ENCODE peak calls at places on chromosomes 6 and 20, in four cellular contexts. K, Z, M and C are unnamed samples.
A peak's percentile ranks its signal among the peaks of the same experiment; 100 is the strongest.

GRCh38 chr20:61436268-61436667 is 184.2 kb downstream of the CDH4 start:
- DNase-seq in K (peak; percentile 90), Z (no peak), M (no peak), C (no peak)

GRCh38 chr20:1177680-1178079 is 7.1 kb downstream of the TMEM74B start:
- DNase-seq in K (peak; percentile 24), Z (no peak), M (no peak), C (no peak)

GRCh38 chr20:10304474-10305046 is 85.9 kb downstream of the SNAP25 start:
- DNase-seq in K (no peak), Z (no peak), M (no peak), C (no peak)

GRCh38 chr20:34024733-34025351 is 31.1 kb downstream of the RALY start:
- DNase-seq in K (no peak), Z (no peak), M (no peak), C (no peak)

GRCh38 chr6:154488802-154489437 is 21.6 kb downstream of the CNKSR3 start:
- DNase-seq in K (peak; percentile 63), Z (no peak), M (no peak), C (no peak)

GRCh38 chr6:84021625-84022024 is 11.9 kb upstream of the MRAP2 start:
- DNase-seq in K (no peak), Z (no peak), M (no peak), C (no peak)

GRCh38 chr6:136963259-136963658 is 41.2 kb downstream of the SLC35D3 start:
- DNase-seq in K (no peak), Z (no peak), M (no peak), C (no peak)

GRCh38 chr6:11350294-11350693 is 117.8 kb upstream of the NEDD9 start:
- DNase-seq in K (peak; percentile 85), Z (no peak), M (no peak), C (no peak)

GRCh38 chr6:77466055-77467028 is 3.1 kb upstream of the HTR1B start:
- DNase-seq in K (peak; percentile 81), Z (no peak), M (no peak), C (peak; percentile 78)

GRCh38 chr6:42404494-42404893 is 47.2 kb downstream of the TRERF1 start:
- DNase-seq in K (peak; percentile 75), Z (peak; percentile 22), M (peak; percentile 49), C (no peak)

GRCh38 chr6:3568396-3569082 is 111.7 kb upstream of the SLC22A23 start:
- DNase-seq in K (peak; percentile 25), Z (no peak), M (no peak), C (peak; percentile 65)

GRCh38 chr6:163415176-163415619 is 680 bp downstream of the QKI start:
- DNase-seq in K (no peak), Z (no peak), M (peak; percentile 34), C (no peak)

GRCh38 chr6:163922562-163922961 is 508.0 kb downstream of the QKI start:
- DNase-seq in K (no peak), Z (no peak), M (no peak), C (no peak)

GRCh38 chr6:149360536-149360935 is 39.5 kb upstream of the SUMO4 start:
- DNase-seq in K (no peak), Z (no peak), M (no peak), C (no peak)

GRCh38 chr6:10801224-10801848 is 37.0 kb downstream of the MAK start:
- DNase-seq in K (peak; percentile 64), Z (peak; percentile 27), M (peak; percentile 61), C (peak; percentile 72)

GRCh38 chr20:52004720-52005119 is 186.9 kb downstream of the ZFP64 start:
- DNase-seq in K (peak; percentile 53), Z (no peak), M (no peak), C (no peak)

GRCh38 chr20:3646651-3647050 is 16.5 kb downstream of the GFRA4 start:
- DNase-seq in K (no peak), Z (no peak), M (no peak), C (no peak)

GRCh38 chr20:33668087-33668790 is 1.5 kb downstream of the ACTL10 start:
- DNase-seq in K (no peak), Z (peak; percentile 76), M (peak; percentile 76), C (peak; percentile 93)

GRCh38 chr20:51562027-51562333 is 19.5 kb upstream of the NFATC2 start:
- DNase-seq in K (no peak), Z (no peak), M (no peak), C (no peak)

GRCh38 chr6:27209659-27210269 is 37.7 kb upstream of the PRSS16 start:
- DNase-seq in K (peak; percentile 40), Z (no peak), M (no peak), C (no peak)

GRCh38 chr6:10513544-10513943 is 7.6 kb upstream of the GCNT2 start:
- DNase-seq in K (no peak), Z (no peak), M (no peak), C (no peak)

GRCh38 chr6:43489277-43490072 is 12.1 kb downstream of the TJAP1 start:
- DNase-seq in K (no peak), Z (no peak), M (no peak), C (peak; percentile 70)

DNA sequence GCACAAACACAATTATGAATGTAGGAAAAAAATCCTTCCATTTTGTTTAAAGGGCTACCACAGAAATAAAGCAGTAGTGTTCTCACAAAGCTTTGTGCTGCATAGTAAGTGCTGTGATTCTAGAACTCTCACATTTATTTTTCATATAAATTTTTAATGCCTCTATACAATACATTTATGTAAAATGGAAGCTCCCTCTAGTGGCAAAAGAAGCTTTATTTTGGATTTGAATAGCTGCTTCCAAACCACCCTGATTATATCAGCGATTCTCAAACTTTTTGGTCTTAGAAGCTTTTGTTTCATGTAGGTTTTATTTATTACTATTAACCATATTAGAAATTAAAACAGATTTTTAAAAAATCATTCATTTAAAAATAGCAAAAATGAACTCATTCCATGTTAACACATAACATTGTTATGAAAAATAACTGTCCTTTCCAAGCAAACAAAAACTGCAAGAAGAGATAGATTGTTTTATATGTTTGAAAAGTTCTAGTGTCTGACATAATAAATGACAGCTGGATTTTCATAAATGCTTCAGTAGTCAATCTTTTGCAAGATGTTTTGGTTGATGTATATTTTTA is 38.4 kb downstream of the HS3ST5 start:
- DNase-seq in K (peak; percentile 49), Z (no peak), M (no peak), C (no peak)
- TF ChIP-seq CTCF in K (peak; percentile 47), Z (peak; percentile 61), M (no peak), C (peak; percentile 76)

GRCh38 chr20:17867119-17867518 is 101.5 kb downstream of the SNX5 start:
- DNase-seq in K (no peak), Z (no peak), M (no peak), C (no peak)

GRCh38 chr20:17866234-17867001 is 102.2 kb downstream of the SNX5 start:
- DNase-seq in K (no peak), Z (no peak), M (no peak), C (no peak)

GRCh38 chr20:17868700-17869231 is 99.8 kb downstream of the SNX5 start:
- DNase-seq in K (no peak), Z (no peak), M (no peak), C (no peak)

GRCh38 chr20:17868146-17868545 is 100.4 kb downstream of the SNX5 start:
- DNase-seq in K (no peak), Z (no peak), M (no peak), C (no peak)

DNA sequence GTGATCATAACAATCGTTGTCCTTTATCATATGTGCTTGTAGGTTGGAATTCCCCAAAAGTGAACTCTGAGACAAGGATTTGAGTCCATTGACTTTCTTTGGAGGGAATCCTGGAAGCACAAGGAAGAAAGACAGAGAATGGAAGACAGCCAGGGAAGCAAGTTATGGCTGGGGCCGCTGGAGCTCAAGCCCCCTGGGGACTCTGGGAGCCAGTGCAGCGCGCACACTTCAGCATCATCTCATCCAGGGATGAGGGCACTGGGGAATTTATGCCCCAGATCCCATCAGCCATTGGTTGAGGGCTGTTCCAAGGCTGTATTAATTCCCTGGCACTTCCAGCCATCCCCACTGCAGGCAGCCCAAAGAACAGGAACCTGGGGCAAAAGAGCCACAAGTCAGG is 101.0 kb downstream of the SNX5 start:
- DNase-seq in K (no peak), Z (no peak), M (no peak), C (peak; percentile 45)
- TF ChIP-seq CTCF in K (no peak), Z (no peak), M (no peak), C (no peak)

GRCh38 chr6:39610229-39610628 is 115.0 kb downstream of the KIF6 start:
- DNase-seq in K (no peak), Z (no peak), M (no peak), C (no peak)

GRCh38 chr6:39614393-39614792 is 110.8 kb downstream of the KIF6 start:
- DNase-seq in K (no peak), Z (no peak), M (no peak), C (no peak)

DNA sequence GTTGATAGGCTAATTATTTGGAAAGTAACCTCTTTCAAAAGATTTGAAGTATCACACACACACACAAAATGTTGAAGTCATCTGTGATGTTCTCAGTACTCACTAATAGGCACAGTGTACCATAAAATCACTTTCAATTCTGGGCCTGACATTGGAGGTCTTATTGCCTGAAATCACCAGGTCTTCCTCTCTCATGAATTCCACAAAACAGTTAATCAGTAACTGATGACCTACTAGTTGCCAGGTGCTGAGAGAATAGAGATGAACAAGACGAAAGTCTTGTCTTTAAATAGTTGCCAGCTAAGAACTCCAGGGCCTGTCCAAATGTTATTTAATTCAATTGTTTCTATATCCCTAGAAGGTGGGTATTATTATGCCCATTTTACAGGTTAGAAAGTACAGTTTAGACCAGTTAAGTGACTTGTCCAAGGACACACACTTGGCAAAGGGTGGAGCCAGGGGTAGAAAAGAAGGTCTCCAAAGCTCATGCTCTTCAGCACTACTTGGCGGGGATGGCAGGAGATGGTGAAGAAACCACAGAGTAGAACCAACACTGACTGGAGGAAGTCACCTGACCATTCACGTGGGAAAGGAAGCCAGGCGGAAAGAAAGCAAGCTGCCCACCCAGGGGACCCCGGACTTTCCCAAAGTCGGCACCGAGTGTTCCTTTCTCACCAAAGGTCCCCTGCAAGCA is 116.4 kb downstream of the KIF6 start:
- DNase-seq in K (no peak), Z (no peak), M (no peak), C (no peak)
- TF ChIP-seq CTCF in K (no peak), Z (no peak), M (no peak), C (no peak)

GRCh38 chr20:8447262-8448120 is 315.4 kb downstream of the PLCB1 start:
- DNase-seq in K (no peak), Z (no peak), M (no peak), C (no peak)

GRCh38 chr20:8438748-8439147 is 306.7 kb downstream of the PLCB1 start:
- DNase-seq in K (no peak), Z (no peak), M (no peak), C (no peak)

GRCh38 chr20:8449120-8449519 is 317.1 kb downstream of the PLCB1 start:
- DNase-seq in K (no peak), Z (no peak), M (no peak), C (no peak)

GRCh38 chr20:8443464-8444072 is 311.5 kb downstream of the PLCB1 start:
- DNase-seq in K (no peak), Z (no peak), M (no peak), C (no peak)
- TF ChIP-seq CTCF in K (no peak), Z (no peak), M (no peak), C (no peak)

GRCh38 chr6:14312497-14312896 is 194.9 kb downstream of the CD83 start:
- DNase-seq in K (no peak), Z (no peak), M (no peak), C (no peak)

GRCh38 chr6:14317616-14318015 is 200.0 kb downstream of the CD83 start:
- DNase-seq in K (no peak), Z (no peak), M (no peak), C (peak; percentile 54)

GRCh38 chr6:14313220-14313619 is 195.6 kb downstream of the CD83 start:
- DNase-seq in K (no peak), Z (no peak), M (no peak), C (no peak)

GRCh38 chr6:14316911-14317535 is 199.5 kb downstream of the CD83 start:
- DNase-seq in K (no peak), Z (no peak), M (no peak), C (peak; percentile 28)

GRCh38 chr6:14315353-14315752 is 197.8 kb downstream of the CD83 start:
- DNase-seq in K (no peak), Z (no peak), M (no peak), C (no peak)
- TF ChIP-seq CTCF in K (no peak), Z (no peak), M (no peak), C (no peak)